ENCODE peak calls at places on chromosome 16, in eight cellular contexts. C, N, V, B, Y, R, K and P are unnamed samples. For H3K27me3 and H3K36me3, the result is how much of the 10 kb centered on the place peaks cover.

GRCh38 chr16:48961546-48961945 is 320.1 kb downstream of the CBLN1 start:
- DNase-seq in C (no peak), N (no peak), V (no peak), B (no peak), Y (peak), R (no peak), K (no peak), P (no peak)

GRCh38 chr16:67563708-67564468 is 1.6 kb downstream of the CTCF start:
- DNase-seq in C (peak), N (no peak), V (peak), B (peak), Y (peak), R (no peak), K (peak), P (peak)

GRCh38 chr16:53756329-53756996 is 52.5 kb downstream of the FTO start:
- DNase-seq in C (no peak), N (no peak), V (no peak), B (no peak), Y (peak), R (no peak), K (no peak), P (no peak)

GRCh38 chr16:59252317-59252716 is 518.2 kb upstream of the GOT2 start:
- DNase-seq in C (peak), N (no peak), V (no peak), B (no peak), Y (no peak), R (no peak), K (no peak), P (no peak)

GRCh38 chr16:82583415-82583814 is 43.4 kb upstream of the CDH13 start:
- DNase-seq in C (no peak), N (no peak), V (no peak), B (no peak), Y (peak), R (no peak), K (no peak), P (no peak)

GRCh38 chr16:79509221-79509631 is 91.3 kb downstream of the MAF start:
- DNase-seq in C (no peak), N (no peak), V (no peak), B (no peak), Y (no peak), R (no peak), K (peak), P (peak)

GRCh38 chr16:58098207-58099096 is 30.7 kb downstream of the CFAP20 start:
- DNase-seq in C (no peak), N (no peak), V (no peak), B (peak), Y (peak), R (no peak), K (no peak), P (peak)

GRCh38 chr16:30750876-30751465 is 2.7 kb downstream of the PHKG2 start:
- DNase-seq in C (no peak), N (no peak), V (no peak), B (no peak), Y (no peak), R (no peak), K (no peak), P (no peak)

GRCh38 chr16:3431779-3432219 is 11.5 kb downstream of the ZNF597 start:
- DNase-seq in C (no peak), N (no peak), V (peak), B (peak), Y (peak), R (peak), K (peak), P (peak)

GRCh38 chr16:78392585-78393195 is 293.2 kb downstream of the WWOX start:
- DNase-seq in C (no peak), N (no peak), V (no peak), B (no peak), Y (no peak), R (no peak), K (no peak), P (no peak)

GRCh38 chr16:87327798-87328495 is 10.8 kb upstream of the C16orf95 start:
- DNase-seq in C (no peak), N (no peak), V (no peak), B (no peak), Y (no peak), R (no peak), K (peak), P (no peak)

GRCh38 chr16:48687421-48688038 is 77.5 kb upstream of the N4BP1 start:
- DNase-seq in C (peak), N (peak), V (peak), B (peak), Y (peak), R (no peak), K (peak), P (peak)

GRCh38 chr16:27475561-27475960 is 73.6 kb downstream of the IL21R start:
- DNase-seq in C (no peak), N (no peak), V (no peak), B (peak), Y (peak), R (no peak), K (no peak), P (peak)

GRCh38 chr16:6888536-6888935 is 444.1 kb upstream of the RBFOX1 start:
- DNase-seq in C (no peak), N (no peak), V (no peak), B (no peak), Y (no peak), R (no peak), K (no peak), P (no peak)

GRCh38 chr16:30447512-30448226 is 2.0 kb upstream of the SEPHS2 start:
- DNase-seq in C (no peak), N (no peak), V (no peak), B (no peak), Y (no peak), R (no peak), K (no peak), P (no peak)

GRCh38 chr16:85724936-85725335 is 26.0 kb downstream of the C16orf74 start:
- DNase-seq in C (no peak), N (no peak), V (no peak), B (no peak), Y (no peak), R (no peak), K (no peak), P (no peak)

GRCh38 chr16:30794634-30795033 is 7.6 kb upstream of the ZNF629 start:
- DNase-seq in C (no peak), N (no peak), V (no peak), B (no peak), Y (no peak), R (no peak), K (no peak), P (no peak)

GRCh38 chr16:84930298-84931106 is 80.8 kb downstream of the ZDHHC7 start:
- DNase-seq in C (no peak), N (no peak), V (no peak), B (no peak), Y (no peak), R (no peak), K (no peak), P (no peak)

GRCh38 chr16:25896412-25896811 is 204.7 kb downstream of the HS3ST4 start:
- DNase-seq in C (no peak), N (no peak), V (no peak), B (no peak), Y (no peak), R (no peak), K (no peak), P (no peak)

GRCh38 chr16:74034862-74035261 is 261.8 kb upstream of the PSMD7 start:
- DNase-seq in C (peak), N (peak), V (no peak), B (peak), Y (peak), R (no peak), K (no peak), P (no peak)

GRCh38 chr16:87831421-87832136 is 37.7 kb downstream of the SLC7A5 start:
- DNase-seq in C (no peak), N (no peak), V (no peak), B (no peak), Y (no peak), R (no peak), K (no peak), P (no peak)

GRCh38 chr16:27429981-27430441 is 28.0 kb downstream of the IL21R start:
- DNase-seq in C (no peak), N (no peak), V (no peak), B (no peak), Y (no peak), R (no peak), K (no peak), P (no peak)

GRCh38 chr16:80369559-80369958 is 171.2 kb upstream of the DYNLRB2 start:
- DNase-seq in C (peak), N (no peak), V (peak), B (peak), Y (peak), R (no peak), K (no peak), P (no peak)

GRCh38 chr16:54143934-54144333 is 142.7 kb downstream of the IRX3 start:
- DNase-seq in C (no peak), N (no peak), V (no peak), B (no peak), Y (no peak), R (no peak), K (no peak), P (no peak)

GRCh38 chr16:6096931-6097665 is 999.5 kb upstream of the EEF2KMT start:
- DNase-seq in C (no peak), N (no peak), V (no peak), B (no peak), Y (peak), R (no peak), K (no peak), P (no peak)

GRCh38 chr16:67562918-67563707 is 787 bp downstream of the CTCF start:
- DNase-seq in C (peak), N (peak), V (peak), B (peak), Y (peak), R (peak), K (peak), P (peak)

GRCh38 chr16:12459401-12459791 is 344.3 kb downstream of the CPPED1 start:
- DNase-seq in C (no peak), N (no peak), V (no peak), B (no peak), Y (no peak), R (no peak), K (peak), P (no peak)

DNA sequence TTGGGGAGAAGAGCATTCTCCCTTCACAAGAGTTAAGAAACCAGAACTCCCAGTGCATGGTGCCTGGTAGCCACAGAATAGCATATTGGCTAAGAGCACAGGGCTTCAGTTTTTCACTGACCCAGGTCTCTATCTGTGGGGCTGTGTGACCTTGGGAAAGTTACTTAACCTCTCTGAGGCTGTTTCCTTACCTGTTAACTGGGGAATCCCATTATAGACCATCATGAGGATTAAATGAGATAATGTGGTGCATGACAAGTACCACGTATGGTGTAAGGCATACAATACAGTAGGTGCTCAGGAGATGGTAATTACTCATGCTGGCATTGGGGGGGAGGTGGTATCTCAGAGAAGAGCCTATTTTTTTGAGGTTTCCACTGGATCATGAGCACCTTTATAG is 33.6 kb downstream of the BEAN1 start:
- DNase-seq in C (no peak), N (no peak), V (no peak), B (no peak), Y (no peak), R (no peak), K (no peak), P (no peak)
- H3K27me3 ChIP-seq in C (under half), N (under half), V (under half), B (under half), Y (under half), R (under half), K (under half), P (under half)

GRCh38 chr16:2206780-2207433 is 1.7 kb downstream of the MLST8 start:
- DNase-seq in C (no peak), N (no peak), V (no peak), B (no peak), Y (no peak), R (no peak), K (no peak), P (no peak)

GRCh38 chr16:2205104-2205966 is at the start of gene MLST8:
- DNase-seq in C (peak), N (peak), V (peak), B (peak), Y (peak), R (peak), K (peak), P (peak)

GRCh38 chr16:2207872-2208271 is 2.6 kb downstream of the MLST8 start:
- DNase-seq in C (no peak), N (no peak), V (no peak), B (no peak), Y (no peak), R (no peak), K (no peak), P (no peak)

GRCh38 chr16:2205967-2206313 is 686 bp downstream of the MLST8 start:
- DNase-seq in C (no peak), N (no peak), V (peak), B (no peak), Y (no peak), R (no peak), K (peak), P (peak)

GRCh38 chr16:2206420-2206779 is 1.1 kb downstream of the MLST8 start:
- DNase-seq in C (no peak), N (no peak), V (no peak), B (no peak), Y (no peak), R (no peak), K (no peak), P (no peak)
- H3K4me3 ChIP-seq in C (peak), N (peak), V (peak), B (peak), Y (peak), R (peak), K (peak), P (peak)

DNA sequence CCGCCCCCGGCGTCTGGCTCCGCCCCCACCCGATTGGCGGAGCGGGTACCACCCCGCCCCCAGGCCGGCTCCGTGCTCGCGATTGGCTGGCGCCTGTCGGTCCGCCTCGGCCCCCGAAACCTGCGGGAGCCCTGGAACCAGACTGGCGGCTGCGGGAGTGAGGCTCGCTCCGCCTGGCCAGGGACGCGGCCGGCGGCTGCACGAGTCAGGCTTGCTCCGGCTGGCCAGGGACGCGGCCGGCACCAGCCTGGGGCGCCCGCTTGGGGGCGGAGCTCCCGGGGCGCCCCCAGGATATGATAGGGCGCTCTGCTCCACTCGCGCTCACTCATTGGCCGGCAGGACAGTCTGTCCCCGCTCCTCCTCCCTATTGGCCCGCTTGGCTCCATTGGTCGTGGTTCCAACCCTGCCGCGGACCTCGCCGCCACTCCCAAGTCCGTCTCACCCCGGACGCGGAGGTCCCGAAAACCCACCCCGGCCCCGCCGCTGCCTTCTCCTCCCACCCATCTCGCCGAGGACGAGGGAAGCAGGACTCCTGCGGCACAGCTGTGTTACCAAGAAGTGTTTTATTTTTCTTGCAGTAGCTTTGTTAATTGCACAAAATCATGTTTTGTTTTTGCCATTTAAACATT is 340 bp upstream of the ROGDI start:
- DNase-seq in C (peak), N (peak), V (peak), B (peak), Y (peak), R (peak), K (peak), P (peak)
- H3K36me3 ChIP-seq in C (under half), N (under half), V (under half), B (under half), Y (under half), R (under half), K (half or more), P (under half)

DNA sequence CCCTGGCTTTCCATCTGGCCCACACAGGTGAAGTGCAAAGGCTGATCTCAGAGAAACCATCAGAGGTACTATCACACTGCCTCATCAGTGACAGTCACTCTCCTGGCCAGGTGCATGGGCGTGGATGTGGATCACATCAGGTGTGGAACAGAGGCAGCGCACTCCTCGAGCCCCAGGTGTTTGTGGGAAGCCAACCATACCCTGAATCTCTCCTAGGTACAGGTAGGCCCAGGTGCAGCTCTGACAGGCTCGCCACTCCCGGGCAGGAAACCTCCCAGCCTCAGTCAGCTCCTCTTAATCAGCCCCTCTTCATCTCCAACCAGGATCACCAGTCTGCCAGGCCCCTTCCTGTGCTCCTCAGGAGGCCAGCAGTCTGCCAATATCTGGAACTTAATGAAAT is 31.7 kb downstream of the TLE7 start:
- DNase-seq in C (no peak), N (no peak), V (no peak), B (no peak), Y (no peak), R (no peak), K (no peak), P (no peak)
- H3K27me3 ChIP-seq in C (under half), N (under half), V (under half), B (under half), Y (under half), R (under half), K (under half), P (under half)